ENCODE peak calls at places on chromosomes 6 and 20, in four cellular contexts. D, S, H and V are unnamed samples.

GRCh38 chr20:62305765-62306431 is 3.1 kb downstream of the ADRM1 start:
- DNase-seq in D (no peak), S (no peak), H (no peak), V (no peak)

GRCh38 chr6:150145830-150146229 is 3.0 kb downstream of the PPP1R14C start:
- DNase-seq in D (no peak), S (no peak), H (no peak), V (no peak)

GRCh38 chr6:87115402-87116135 is 20.7 kb upstream of the CGA start:
- DNase-seq in D (no peak), S (no peak), H (no peak), V (no peak)

GRCh38 chr6:144266091-144266649 is 19.0 kb upstream of the UTRN start:
- DNase-seq in D (peak), S (peak), H (no peak), V (peak)

GRCh38 chr20:51481311-51481997 is 61.1 kb downstream of the NFATC2 start:
- DNase-seq in D (no peak), S (peak), H (no peak), V (no peak)

GRCh38 chr6:136677822-136678221 is 114.5 kb downstream of the MAP3K5 start:
- DNase-seq in D (no peak), S (no peak), H (no peak), V (no peak)

GRCh38 chr6:152642578-152643375 is 5.6 kb upstream of the SYNE1 start:
- DNase-seq in D (peak), S (peak), H (peak), V (peak)

GRCh38 chr6:44009425-44010321 is 117.6 kb downstream of the MRPL14 start:
- DNase-seq in D (no peak), S (peak), H (no peak), V (no peak)

GRCh38 chr6:156618600-156619205 is 158.5 kb upstream of the ARID1B start:
- DNase-seq in D (no peak), S (peak), H (no peak), V (no peak)

GRCh38 chr6:27791182-27791939 is 120.8 kb downstream of the OR2B2 start:
- DNase-seq in D (peak), S (peak), H (no peak), V (peak)

GRCh38 chr6:100472674-100473073 is 8.0 kb upstream of the SIM1 start:
- DNase-seq in D (peak), S (no peak), H (no peak), V (no peak)

GRCh38 chr6:36735110-36735971 is 37.7 kb downstream of the RAB44 start:
- DNase-seq in D (peak), S (peak), H (no peak), V (peak)

GRCh38 chr6:133951881-133952814 is 876 bp upstream of the TBPL1 start:
- DNase-seq in D (peak), S (peak), H (peak), V (peak)

GRCh38 chr20:824916-825315 is 8.6 kb upstream of the FAM110A start:
- DNase-seq in D (no peak), S (no peak), H (no peak), V (no peak)

GRCh38 chr6:36544228-36544627 is 3.1 kb downstream of the STK38 start:
- DNase-seq in D (peak), S (no peak), H (no peak), V (peak)

GRCh38 chr6:46400898-46401297 is 90.4 kb downstream of the RCAN2 start:
- DNase-seq in D (no peak), S (no peak), H (no peak), V (no peak)

GRCh38 chr20:61876931-61877330 is 188.8 kb downstream of the TAF4 start:
- DNase-seq in D (no peak), S (no peak), H (no peak), V (no peak)

GRCh38 chr20:2112910-2113309 is 11.3 kb downstream of the STK35 start:
- DNase-seq in D (no peak), S (no peak), H (no peak), V (no peak)

GRCh38 chr20:20628314-20628713 is 84.1 kb downstream of the RALGAPA2 start:
- DNase-seq in D (no peak), S (peak), H (no peak), V (no peak)

GRCh38 chr6:72260489-72260888 is 361.4 kb upstream of the KCNQ5 start:
- DNase-seq in D (peak), S (no peak), H (no peak), V (peak)

GRCh38 chr6:129726650-129727049 is 16.7 kb upstream of the ARHGAP18 start:
- DNase-seq in D (no peak), S (no peak), H (no peak), V (no peak)

GRCh38 chr20:23180451-23180921 is 94.4 kb upstream of the CD93 start:
- DNase-seq in D (no peak), S (peak), H (no peak), V (no peak)

GRCh38 chr20:1644101-1644962 is 13.2 kb downstream of the SIRPG start:
- DNase-seq in D (no peak), S (no peak), H (no peak), V (no peak)

GRCh38 chr20:59628171-59628570 is 23.8 kb downstream of the PHACTR3 start:
- DNase-seq in D (no peak), S (no peak), H (no peak), V (no peak)

GRCh38 chr6:126374372-126374771 is 34.5 kb downstream of the CENPW start:
- DNase-seq in D (no peak), S (no peak), H (no peak), V (no peak)

GRCh38 chr6:85650606-85651005 is 7.9 kb upstream of the SYNCRIP start:
- DNase-seq in D (peak), S (no peak), H (no peak), V (no peak)

GRCh38 chr6:20978176-20978614 is 443.9 kb downstream of the CDKAL1 start:
- DNase-seq in D (peak), S (peak), H (no peak), V (peak)

GRCh38 chr6:109308018-109308492 is 74.2 kb downstream of the CD164 start:
- DNase-seq in D (peak), S (peak), H (no peak), V (peak)

DNA sequence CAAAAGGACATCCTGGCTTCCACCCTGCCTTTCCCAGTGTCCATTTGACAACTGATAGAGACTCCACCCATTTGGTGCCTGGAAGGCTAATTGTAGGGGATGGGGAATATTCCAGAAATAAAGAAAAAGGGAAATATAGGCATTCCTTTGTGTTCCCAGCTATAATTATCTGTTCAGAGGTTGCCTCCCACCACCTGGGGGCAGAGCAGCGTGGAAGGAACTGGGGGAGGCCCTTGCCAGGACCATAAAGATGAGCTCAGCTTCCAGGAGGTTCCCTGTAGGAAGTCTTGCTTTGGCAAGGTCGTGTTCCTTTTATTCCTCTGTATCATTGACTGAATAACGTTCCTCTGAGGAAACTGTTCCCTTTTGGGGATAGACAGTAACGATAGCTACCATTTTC is 214.7 kb downstream of the TFAP2C start:
- DNase-seq in D (peak), S (no peak), H (no peak), V (peak)
- TF ChIP-seq CTCF in D (peak), S (no peak), H (no peak), V (peak)

DNA sequence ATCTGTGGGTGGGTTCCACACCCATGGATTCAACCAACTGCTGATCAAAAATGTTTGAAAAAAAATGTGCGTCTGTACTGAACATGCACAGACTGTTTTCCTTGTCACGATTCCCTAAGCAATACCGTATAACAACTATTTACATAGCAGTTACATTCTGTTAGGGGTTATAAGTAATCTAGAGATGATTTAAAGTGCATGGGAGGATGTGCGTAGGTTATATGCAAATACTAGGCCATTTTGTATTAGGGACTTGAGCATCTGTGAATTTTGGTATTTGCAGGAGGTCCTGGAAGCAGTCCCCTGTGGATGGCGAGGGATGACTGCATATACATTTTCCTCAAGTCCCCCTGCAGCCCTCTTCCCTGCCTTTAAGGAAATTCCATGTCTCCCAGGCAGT is 486.9 kb downstream of the PREX1 start:
- DNase-seq in D (no peak), S (no peak), H (no peak), V (no peak)
- TF ChIP-seq CTCF in D (no peak), S (no peak), H (no peak), V (no peak)

DNA sequence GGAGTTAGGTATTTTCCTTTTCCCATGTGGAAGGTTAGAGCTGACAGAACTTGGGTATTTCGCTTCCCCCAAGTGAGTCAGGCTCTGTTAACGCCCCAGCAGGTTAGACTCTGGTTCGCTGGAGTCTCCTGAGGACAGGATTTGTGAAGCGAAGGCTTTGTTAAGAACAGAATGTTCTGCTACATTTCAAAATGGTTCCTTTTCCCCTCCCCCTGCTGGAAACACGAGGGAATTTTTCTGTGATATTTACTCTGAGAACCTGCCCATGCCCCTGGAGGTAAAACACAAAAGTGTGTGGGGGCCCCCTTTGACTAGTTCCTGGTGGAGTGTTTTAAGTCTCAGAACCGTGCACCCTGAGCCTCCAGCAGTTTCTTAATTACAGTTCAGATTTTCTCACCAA is 731.4 kb upstream of the CITED2 start:
- DNase-seq in D (peak), S (peak), H (no peak), V (peak)
- TF ChIP-seq CTCF in D (peak), S (no peak), H (peak), V (peak)

DNA sequence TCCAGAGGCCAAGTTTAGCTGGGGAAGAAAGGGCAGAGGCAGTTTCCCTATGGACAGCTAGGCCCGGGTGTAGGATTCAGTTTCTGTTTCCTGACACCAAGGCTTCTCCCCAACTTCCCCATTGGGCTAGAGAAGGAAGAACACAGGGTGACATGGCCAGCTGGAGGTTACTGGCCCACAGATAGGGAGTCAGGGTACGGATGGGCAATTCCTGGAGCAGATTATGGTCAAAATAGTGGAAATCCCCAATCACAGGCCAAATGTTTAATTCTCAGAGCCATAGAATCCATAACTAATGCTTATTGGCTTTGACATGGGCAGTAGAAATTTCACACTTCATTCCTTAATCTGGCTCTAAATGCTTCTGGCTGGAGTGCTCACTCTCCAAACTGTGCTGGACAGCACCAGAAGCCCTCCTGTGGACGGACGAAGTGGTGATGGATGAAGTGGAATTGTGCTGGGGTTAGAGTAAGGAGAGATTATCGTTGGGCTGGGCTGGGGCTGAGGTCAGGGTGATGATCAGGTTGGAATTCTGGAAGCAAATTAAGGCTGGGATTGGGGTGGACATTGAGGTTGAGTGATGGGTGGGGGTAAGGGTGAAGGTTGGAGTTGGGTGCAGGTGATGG is 869 bp downstream of the SIGLEC1 start:
- DNase-seq in D (no peak), S (no peak), H (no peak), V (no peak)
- TF ChIP-seq CTCF in D (no peak), S (no peak), H (no peak), V (no peak)

GRCh38 chr6:120947111-120947510 is 387.2 kb downstream of the TBC1D32 start:
- DNase-seq in D (no peak), S (no peak), H (no peak), V (no peak)

GRCh38 chr6:120945905-120946594 is 388.2 kb downstream of the TBC1D32 start:
- DNase-seq in D (no peak), S (no peak), H (no peak), V (no peak)

DNA sequence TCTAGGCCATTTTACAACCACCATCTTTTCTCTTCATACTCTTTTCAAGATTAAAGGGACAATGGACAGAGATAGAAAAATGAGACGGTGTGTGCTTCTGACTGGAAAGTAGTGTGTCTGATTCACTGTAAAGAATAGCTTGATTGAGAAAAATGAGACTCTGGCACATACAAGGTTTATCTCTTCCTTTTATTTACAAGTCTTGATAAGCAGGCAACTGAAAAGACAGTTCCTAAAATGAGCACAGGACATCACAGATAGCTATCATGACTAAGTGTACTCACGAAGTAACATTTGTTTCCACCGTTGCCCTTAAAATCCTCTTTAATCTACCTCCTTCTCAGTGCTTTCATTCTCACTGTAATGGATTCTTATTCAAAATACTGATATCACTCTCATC is 383.0 kb downstream of the TBC1D32 start:
- DNase-seq in D (no peak), S (no peak), H (no peak), V (no peak)
- TF ChIP-seq CTCF in D (no peak), S (no peak), H (no peak), V (no peak)

GRCh38 chr6:8170245-8170644 is 67.9 kb upstream of the EEF1E1 start:
- DNase-seq in D (no peak), S (no peak), H (no peak), V (no peak)
- TF ChIP-seq CTCF in D (no peak), S (no peak), H (peak), V (no peak)

DNA sequence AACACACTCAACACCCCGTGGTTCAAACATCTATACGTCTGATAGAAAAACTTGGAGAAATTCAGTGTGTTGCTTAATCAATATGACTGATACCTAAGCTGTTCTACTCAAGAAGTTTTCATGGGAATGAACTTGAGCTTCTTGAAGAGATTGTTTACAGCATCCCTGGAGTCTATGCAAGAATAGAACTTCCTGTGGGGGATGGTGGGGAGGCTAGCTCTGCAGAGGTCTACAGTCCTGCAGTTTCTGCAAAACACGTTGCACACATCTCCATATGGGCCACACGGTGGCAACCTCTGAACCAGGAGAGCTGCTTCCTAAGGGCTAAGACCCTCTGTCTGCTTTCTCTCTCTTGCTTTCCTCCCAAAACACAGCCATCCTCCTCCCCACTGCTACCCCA is 32.7 kb upstream of the FANCE start:
- DNase-seq in D (peak), S (no peak), H (no peak), V (peak)
- TF ChIP-seq CTCF in D (peak), S (no peak), H (peak), V (peak)

DNA sequence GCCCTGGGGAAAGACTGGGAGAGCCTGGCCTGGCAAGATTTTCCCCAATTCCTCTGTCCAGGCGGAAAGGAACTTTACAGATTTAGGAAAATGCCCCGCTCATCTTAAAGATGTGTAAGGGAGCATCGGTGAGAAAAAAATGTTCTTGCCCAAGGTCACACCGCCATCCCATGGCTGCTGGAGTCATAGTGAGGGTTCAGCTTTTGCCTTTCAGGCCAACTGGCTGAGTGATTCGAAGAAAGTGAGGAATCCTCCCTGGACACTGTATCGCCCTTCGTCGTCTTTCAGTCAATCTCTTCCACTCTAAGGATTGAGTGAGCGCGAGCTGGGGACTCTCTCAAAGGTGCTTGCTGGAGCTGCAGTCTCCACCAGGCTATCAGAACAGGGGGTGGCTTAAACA is 1.4 kb downstream of the WFDC2 start:
- DNase-seq in D (peak), S (peak), H (no peak), V (no peak)
- TF ChIP-seq CTCF in D (no peak), S (no peak), H (peak), V (no peak)